ENCODE peak calls at places on chromosome 14, in ten cellular contexts. One of them, this sample, is unnamed.

GRCh38 chr14:60658116-60658515 is 8.8 kb upstream of the SIX1 start:
- DNase-seq in bronchial epithelial cell: no peak
- DNase-seq in nucleus accumbens: no peak
- DNase-seq in cardiac fibroblast: no peak
- DNase-seq in cardiac muscle cell: no peak
- DNase-seq in NCI-H1105 treated with DMSO at 0.1 percent for 48 hours: no peak
- DNase-seq in activated T-cell treated with anti-CD3 and anti-CD28 coated beads, Interleukin-2, amount 50 U/mL, for 4 hours: no peak
- DNase-seq in GOT3: no peak
- DNase-seq in T-cell: no peak
- DNase-seq in globus pallidus: no peak
- DNase-seq in this sample: no peak

GRCh38 chr14:64293976-64294671 is at the start of gene ESR2:
- DNase-seq in bronchial epithelial cell: peak; percentile 14
- DNase-seq in nucleus accumbens: no peak
- DNase-seq in cardiac fibroblast: peak; percentile 54
- DNase-seq in cardiac muscle cell: peak; percentile 59
- DNase-seq in NCI-H1105 treated with DMSO at 0.1 percent for 48 hours: peak; percentile 71
- DNase-seq in activated T-cell treated with anti-CD3 and anti-CD28 coated beads, Interleukin-2, amount 50 U/mL, for 4 hours: peak; percentile 8
- DNase-seq in GOT3: no peak
- DNase-seq in T-cell: peak; percentile 4
- DNase-seq in globus pallidus: peak; percentile 5
- DNase-seq in this sample: peak; percentile 11

GRCh38 chr14:89844508-89844907 is 110.0 kb downstream of the EFCAB11 start:
- DNase-seq in bronchial epithelial cell: peak; percentile 32
- DNase-seq in nucleus accumbens: no peak
- DNase-seq in cardiac fibroblast: no peak
- DNase-seq in cardiac muscle cell: no peak
- DNase-seq in NCI-H1105 treated with DMSO at 0.1 percent for 48 hours: no peak
- DNase-seq in activated T-cell treated with anti-CD3 and anti-CD28 coated beads, Interleukin-2, amount 50 U/mL, for 4 hours: no peak
- DNase-seq in GOT3: no peak
- DNase-seq in T-cell: no peak
- DNase-seq in globus pallidus: no peak
- DNase-seq in this sample: no peak

GRCh38 chr14:58865520-58866281 is 227.9 kb downstream of the DACT1 start:
- DNase-seq in bronchial epithelial cell: no peak
- DNase-seq in nucleus accumbens: no peak
- DNase-seq in cardiac fibroblast: peak; percentile 34
- DNase-seq in cardiac muscle cell: peak; percentile 87
- DNase-seq in NCI-H1105 treated with DMSO at 0.1 percent for 48 hours: no peak
- DNase-seq in activated T-cell treated with anti-CD3 and anti-CD28 coated beads, Interleukin-2, amount 50 U/mL, for 4 hours: no peak
- DNase-seq in GOT3: no peak
- DNase-seq in T-cell: no peak
- DNase-seq in globus pallidus: no peak
- DNase-seq in this sample: no peak

GRCh38 chr14:100611811-100612480 is 24.7 kb upstream of the BEGAIN start:
- DNase-seq in bronchial epithelial cell: no peak
- DNase-seq in nucleus accumbens: no peak
- DNase-seq in cardiac fibroblast: no peak
- DNase-seq in cardiac muscle cell: no peak
- DNase-seq in NCI-H1105 treated with DMSO at 0.1 percent for 48 hours: no peak
- DNase-seq in activated T-cell treated with anti-CD3 and anti-CD28 coated beads, Interleukin-2, amount 50 U/mL, for 4 hours: no peak
- DNase-seq in GOT3: no peak
- DNase-seq in T-cell: no peak
- DNase-seq in globus pallidus: no peak
- DNase-seq in this sample: no peak

GRCh38 chr14:39232554-39233415 is 930 bp upstream of the MIA2 start:
- DNase-seq in bronchial epithelial cell: no peak
- DNase-seq in nucleus accumbens: no peak
- DNase-seq in cardiac fibroblast: peak; percentile 90
- DNase-seq in cardiac muscle cell: peak; percentile 92
- DNase-seq in NCI-H1105 treated with DMSO at 0.1 percent for 48 hours: no peak
- DNase-seq in activated T-cell treated with anti-CD3 and anti-CD28 coated beads, Interleukin-2, amount 50 U/mL, for 4 hours: no peak
- DNase-seq in GOT3: no peak
- DNase-seq in T-cell: no peak
- DNase-seq in globus pallidus: no peak
- DNase-seq in this sample: peak; percentile 10

GRCh38 chr14:102774391-102775153 is 2.7 kb upstream of the TRAF3 start:
- DNase-seq in bronchial epithelial cell: peak; percentile 75
- DNase-seq in nucleus accumbens: peak; percentile 63
- DNase-seq in cardiac fibroblast: peak; percentile 85
- DNase-seq in cardiac muscle cell: peak; percentile 83
- DNase-seq in NCI-H1105 treated with DMSO at 0.1 percent for 48 hours: peak; percentile 47
- DNase-seq in activated T-cell treated with anti-CD3 and anti-CD28 coated beads, Interleukin-2, amount 50 U/mL, for 4 hours: peak; percentile 48
- DNase-seq in GOT3: no peak
- DNase-seq in T-cell: peak; percentile 58
- DNase-seq in globus pallidus: peak; percentile 80
- DNase-seq in this sample: peak; percentile 77

GRCh38 chr14:51337520-51337919 is 97.5 kb downstream of the TMX1 start:
- DNase-seq in bronchial epithelial cell: peak; percentile 86
- DNase-seq in nucleus accumbens: no peak
- DNase-seq in cardiac fibroblast: no peak
- DNase-seq in cardiac muscle cell: no peak
- DNase-seq in NCI-H1105 treated with DMSO at 0.1 percent for 48 hours: no peak
- DNase-seq in activated T-cell treated with anti-CD3 and anti-CD28 coated beads, Interleukin-2, amount 50 U/mL, for 4 hours: no peak
- DNase-seq in GOT3: no peak
- DNase-seq in T-cell: no peak
- DNase-seq in globus pallidus: no peak
- DNase-seq in this sample: no peak

GRCh38 chr14:50608302-50608851 is 48.4 kb downstream of the ATL1 start:
- DNase-seq in bronchial epithelial cell: no peak
- DNase-seq in nucleus accumbens: no peak
- DNase-seq in cardiac fibroblast: no peak
- DNase-seq in cardiac muscle cell: no peak
- DNase-seq in NCI-H1105 treated with DMSO at 0.1 percent for 48 hours: no peak
- DNase-seq in activated T-cell treated with anti-CD3 and anti-CD28 coated beads, Interleukin-2, amount 50 U/mL, for 4 hours: no peak
- DNase-seq in GOT3: no peak
- DNase-seq in T-cell: no peak
- DNase-seq in globus pallidus: no peak
- DNase-seq in this sample: no peak

GRCh38 chr14:77607741-77608302 is 8.6 kb downstream of the SPTLC2 start:
- DNase-seq in bronchial epithelial cell: no peak
- DNase-seq in nucleus accumbens: no peak
- DNase-seq in cardiac fibroblast: no peak
- DNase-seq in cardiac muscle cell: no peak
- DNase-seq in NCI-H1105 treated with DMSO at 0.1 percent for 48 hours: no peak
- DNase-seq in activated T-cell treated with anti-CD3 and anti-CD28 coated beads, Interleukin-2, amount 50 U/mL, for 4 hours: no peak
- DNase-seq in GOT3: no peak
- DNase-seq in T-cell: no peak
- DNase-seq in globus pallidus: no peak
- DNase-seq in this sample: no peak

GRCh38 chr14:90273532-90273931 is 17.2 kb downstream of the PSMC1 start:
- DNase-seq in bronchial epithelial cell: no peak
- DNase-seq in nucleus accumbens: no peak
- DNase-seq in cardiac fibroblast: no peak
- DNase-seq in cardiac muscle cell: no peak
- DNase-seq in NCI-H1105 treated with DMSO at 0.1 percent for 48 hours: no peak
- DNase-seq in activated T-cell treated with anti-CD3 and anti-CD28 coated beads, Interleukin-2, amount 50 U/mL, for 4 hours: no peak
- DNase-seq in GOT3: no peak
- DNase-seq in T-cell: no peak
- DNase-seq in globus pallidus: no peak
- DNase-seq in this sample: no peak

GRCh38 chr14:90116444-90116843 is 54.6 kb downstream of the KCNK13 start:
- DNase-seq in bronchial epithelial cell: no peak
- DNase-seq in nucleus accumbens: no peak
- DNase-seq in cardiac fibroblast: no peak
- DNase-seq in cardiac muscle cell: no peak
- DNase-seq in NCI-H1105 treated with DMSO at 0.1 percent for 48 hours: no peak
- DNase-seq in activated T-cell treated with anti-CD3 and anti-CD28 coated beads, Interleukin-2, amount 50 U/mL, for 4 hours: no peak
- DNase-seq in GOT3: no peak
- DNase-seq in T-cell: no peak
- DNase-seq in globus pallidus: no peak
- DNase-seq in this sample: no peak

GRCh38 chr14:50003213-50004021 is 110.5 kb downstream of the ARF6 start:
- DNase-seq in bronchial epithelial cell: no peak
- DNase-seq in nucleus accumbens: no peak
- DNase-seq in cardiac fibroblast: peak; percentile 70
- DNase-seq in cardiac muscle cell: peak; percentile 70
- DNase-seq in NCI-H1105 treated with DMSO at 0.1 percent for 48 hours: peak; percentile 66
- DNase-seq in activated T-cell treated with anti-CD3 and anti-CD28 coated beads, Interleukin-2, amount 50 U/mL, for 4 hours: peak; percentile 56
- DNase-seq in GOT3: peak; percentile 22
- DNase-seq in T-cell: peak; percentile 68
- DNase-seq in globus pallidus: peak; percentile 16
- DNase-seq in this sample: peak; percentile 76

GRCh38 chr14:105283028-105283427 is 17.8 kb downstream of the BRF1 start:
- DNase-seq in bronchial epithelial cell: no peak
- DNase-seq in nucleus accumbens: no peak
- DNase-seq in cardiac fibroblast: no peak
- DNase-seq in cardiac muscle cell: no peak
- DNase-seq in NCI-H1105 treated with DMSO at 0.1 percent for 48 hours: no peak
- DNase-seq in activated T-cell treated with anti-CD3 and anti-CD28 coated beads, Interleukin-2, amount 50 U/mL, for 4 hours: no peak
- DNase-seq in GOT3: no peak
- DNase-seq in T-cell: no peak
- DNase-seq in globus pallidus: no peak
- DNase-seq in this sample: no peak

GRCh38 chr14:51922624-51923023 is 62.2 kb downstream of the GNG2 start:
- DNase-seq in bronchial epithelial cell: no peak
- DNase-seq in nucleus accumbens: peak; percentile 11
- DNase-seq in cardiac fibroblast: peak; percentile 26
- DNase-seq in cardiac muscle cell: peak; percentile 84
- DNase-seq in NCI-H1105 treated with DMSO at 0.1 percent for 48 hours: no peak
- DNase-seq in activated T-cell treated with anti-CD3 and anti-CD28 coated beads, Interleukin-2, amount 50 U/mL, for 4 hours: no peak
- DNase-seq in GOT3: no peak
- DNase-seq in T-cell: no peak
- DNase-seq in globus pallidus: peak; percentile 30
- DNase-seq in this sample: no peak

GRCh38 chr14:22887260-22887989 is 4.4 kb downstream of the REM2 start:
- DNase-seq in bronchial epithelial cell: peak; percentile 91
- DNase-seq in nucleus accumbens: no peak
- DNase-seq in cardiac fibroblast: peak; percentile 83
- DNase-seq in cardiac muscle cell: peak; percentile 90
- DNase-seq in NCI-H1105 treated with DMSO at 0.1 percent for 48 hours: peak; percentile 99
- DNase-seq in activated T-cell treated with anti-CD3 and anti-CD28 coated beads, Interleukin-2, amount 50 U/mL, for 4 hours: no peak
- DNase-seq in GOT3: no peak
- DNase-seq in T-cell: no peak
- DNase-seq in globus pallidus: no peak
- DNase-seq in this sample: peak; percentile 62

GRCh38 chr14:81710232-81710845 is 176.7 kb upstream of the SEL1L start:
- DNase-seq in bronchial epithelial cell: peak; percentile 55
- DNase-seq in nucleus accumbens: peak; percentile 15
- DNase-seq in cardiac fibroblast: peak; percentile 42
- DNase-seq in cardiac muscle cell: peak; percentile 41
- DNase-seq in NCI-H1105 treated with DMSO at 0.1 percent for 48 hours: peak; percentile 79
- DNase-seq in activated T-cell treated with anti-CD3 and anti-CD28 coated beads, Interleukin-2, amount 50 U/mL, for 4 hours: no peak
- DNase-seq in GOT3: no peak
- DNase-seq in T-cell: no peak
- DNase-seq in globus pallidus: peak; percentile 57
- DNase-seq in this sample: no peak

GRCh38 chr14:103710771-103711392 is 4.4 kb downstream of the XRCC3 start:
- DNase-seq in bronchial epithelial cell: no peak
- DNase-seq in nucleus accumbens: no peak
- DNase-seq in cardiac fibroblast: no peak
- DNase-seq in cardiac muscle cell: no peak
- DNase-seq in NCI-H1105 treated with DMSO at 0.1 percent for 48 hours: no peak
- DNase-seq in activated T-cell treated with anti-CD3 and anti-CD28 coated beads, Interleukin-2, amount 50 U/mL, for 4 hours: no peak
- DNase-seq in GOT3: no peak
- DNase-seq in T-cell: no peak
- DNase-seq in globus pallidus: no peak
- DNase-seq in this sample: no peak

GRCh38 chr14:61653507-61653906 is 41.8 kb upstream of the HIF1A start:
- DNase-seq in bronchial epithelial cell: peak; percentile 86
- DNase-seq in nucleus accumbens: no peak
- DNase-seq in cardiac fibroblast: peak; percentile 78
- DNase-seq in cardiac muscle cell: peak; percentile 84
- DNase-seq in NCI-H1105 treated with DMSO at 0.1 percent for 48 hours: no peak
- DNase-seq in activated T-cell treated with anti-CD3 and anti-CD28 coated beads, Interleukin-2, amount 50 U/mL, for 4 hours: no peak
- DNase-seq in GOT3: no peak
- DNase-seq in T-cell: no peak
- DNase-seq in globus pallidus: no peak
- DNase-seq in this sample: no peak

GRCh38 chr14:42027271-42027670 is 420.6 kb downstream of the LRFN5 start:
- DNase-seq in bronchial epithelial cell: no peak
- DNase-seq in nucleus accumbens: no peak
- DNase-seq in cardiac fibroblast: no peak
- DNase-seq in cardiac muscle cell: no peak
- DNase-seq in NCI-H1105 treated with DMSO at 0.1 percent for 48 hours: no peak
- DNase-seq in activated T-cell treated with anti-CD3 and anti-CD28 coated beads, Interleukin-2, amount 50 U/mL, for 4 hours: no peak
- DNase-seq in GOT3: no peak
- DNase-seq in T-cell: no peak
- DNase-seq in globus pallidus: no peak
- DNase-seq in this sample: no peak

GRCh38 chr14:70855486-70855885 is 46.2 kb upstream of the MAP3K9 start:
- DNase-seq in bronchial epithelial cell: no peak
- DNase-seq in nucleus accumbens: no peak
- DNase-seq in cardiac fibroblast: no peak
- DNase-seq in cardiac muscle cell: no peak
- DNase-seq in NCI-H1105 treated with DMSO at 0.1 percent for 48 hours: no peak
- DNase-seq in activated T-cell treated with anti-CD3 and anti-CD28 coated beads, Interleukin-2, amount 50 U/mL, for 4 hours: no peak
- DNase-seq in GOT3: no peak
- DNase-seq in T-cell: no peak
- DNase-seq in globus pallidus: no peak
- DNase-seq in this sample: no peak

GRCh38 chr14:21326972-21327371 is 47.1 kb downstream of the RPGRIP1 start:
- DNase-seq in bronchial epithelial cell: no peak
- DNase-seq in nucleus accumbens: no peak
- DNase-seq in cardiac fibroblast: no peak
- DNase-seq in cardiac muscle cell: peak; percentile 13
- DNase-seq in NCI-H1105 treated with DMSO at 0.1 percent for 48 hours: no peak
- DNase-seq in activated T-cell treated with anti-CD3 and anti-CD28 coated beads, Interleukin-2, amount 50 U/mL, for 4 hours: no peak
- DNase-seq in GOT3: no peak
- DNase-seq in T-cell: no peak
- DNase-seq in globus pallidus: no peak
- DNase-seq in this sample: no peak

GRCh38 chr14:38755036-38755435 is 348.0 kb downstream of the SEC23A start:
- DNase-seq in bronchial epithelial cell: no peak
- DNase-seq in nucleus accumbens: no peak
- DNase-seq in cardiac fibroblast: no peak
- DNase-seq in cardiac muscle cell: peak; percentile 6
- DNase-seq in NCI-H1105 treated with DMSO at 0.1 percent for 48 hours: no peak
- DNase-seq in activated T-cell treated with anti-CD3 and anti-CD28 coated beads, Interleukin-2, amount 50 U/mL, for 4 hours: no peak
- DNase-seq in GOT3: no peak
- DNase-seq in T-cell: no peak
- DNase-seq in globus pallidus: no peak
- DNase-seq in this sample: no peak

This sample was measured in CD4-positive, alpha-beta memory T cell.